ENCODE peak calls at places on chromosome X, in ten cellular contexts. Y is cardiac muscle cell; S is tibial artery; N is body of pancreas; F is tibial nerve; K is esophagus squamous epithelium; Q is sigmoid colon; A is effector memory CD4-positive, alpha-beta T cell; X is GM23248; R is fibroblast of lung. Z is an unnamed sample.

GRCh38 chrX:106481341-106481740 is 130.4 kb upstream of the RADX start:
- DNase-seq in N (peak), R (peak), A (no peak), K (no peak), S (no peak), Q (no peak), X (peak), Y (peak), F (no peak), Z (peak)

GRCh38 chrX:15242899-15243555 is 26.9 kb downstream of the ASB9 start:
- DNase-seq in A (no peak), R (peak), Q (no peak), K (no peak), X (peak), S (no peak), Y (peak), F (no peak), N (peak), Z (peak)

GRCh38 chrX:108036298-108036973 is 8.4 kb upstream of the VSIG1 start:
- DNase-seq in F (no peak), S (no peak), N (peak), R (peak), K (no peak), A (no peak), Q (no peak), X (peak), Y (peak), Z (peak)

GRCh38 chrX:132592880-132593279 is 104.0 kb upstream of the MBNL3 start:
- DNase-seq in Q (no peak), N (peak), S (no peak), Y (peak), R (no peak), A (no peak), X (peak), K (no peak), F (no peak), Z (no peak)

GRCh38 chrX:150573702-150574101 is 5.3 kb downstream of the MTM1 start:
- DNase-seq in X (no peak), F (no peak), N (no peak), Y (no peak), K (no peak), A (no peak), S (no peak), Q (no peak), R (no peak), Z (no peak)

GRCh38 chrX:128051526-128051925 is 677 bp downstream of the ACTRT1 start:
- DNase-seq in K (no peak), N (no peak), Q (peak), F (no peak), R (no peak), A (no peak), X (no peak), S (no peak), Y (no peak), Z (no peak)

GRCh38 chrX:31260351-31260750 is 188.5 kb upstream of the FTHL17 start:
- DNase-seq in R (peak), K (no peak), S (no peak), N (no peak), Q (no peak), A (no peak), F (no peak), X (no peak), Y (peak), Z (no peak)

GRCh38 chrX:82041034-82041433 is 839.1 kb downstream of the SH3BGRL start:
- DNase-seq in Y (no peak), S (no peak), N (no peak), A (no peak), R (no peak), F (no peak), K (no peak), X (no peak), Q (no peak), Z (no peak)

GRCh38 chrX:110003167-110004156 is 548 bp downstream of the TMEM164 start:
- DNase-seq in S (no peak), F (no peak), R (peak), A (no peak), X (peak), Y (peak), Q (peak), K (no peak), N (peak), Z (peak)

GRCh38 chrX:63503541-63503940 is 152.4 kb upstream of the SPIN4 start:
- DNase-seq in Q (no peak), R (peak), X (peak), F (no peak), N (no peak), S (no peak), A (no peak), K (no peak), Y (peak), Z (no peak)

GRCh38 chrX:9231491-9231890 is 197.6 kb upstream of the FAM9B start:
- DNase-seq in S (no peak), Y (no peak), K (no peak), R (peak), X (peak), Q (no peak), N (no peak), A (no peak), F (no peak), Z (no peak)

GRCh38 chrX:120269379-120270035 is 18.9 kb downstream of the ZBTB33 start:
- DNase-seq in F (no peak), X (peak), Y (peak), R (no peak), Q (no peak), N (no peak), A (no peak), S (no peak), K (no peak), Z (no peak)

DNA sequence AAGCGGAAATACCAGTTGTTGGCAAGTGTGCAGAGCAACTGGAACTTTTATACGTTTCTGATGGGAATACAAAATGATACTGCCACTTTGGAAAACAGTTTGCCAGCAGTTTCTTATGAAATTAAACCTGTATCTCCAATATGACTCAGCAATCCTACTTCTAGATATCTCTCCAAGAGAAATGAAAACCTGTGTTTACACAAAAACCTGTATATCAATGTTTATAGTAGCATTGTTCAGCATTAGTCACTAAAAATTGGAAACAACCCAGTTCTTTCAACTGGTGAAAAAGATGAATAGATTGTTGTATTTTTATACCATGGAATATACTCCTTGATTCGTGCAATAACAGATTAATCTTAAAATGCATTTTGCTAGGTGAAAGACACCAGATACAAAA is 26.8 kb downstream of the ATP7A start:
- DNase-seq in K (no peak), X (peak), F (no peak), R (peak), Q (no peak), N (no peak), S (no peak), Y (peak), A (no peak), Z (no peak)
- H3K27ac ChIP-seq in K (peak), X (no peak), F (no peak), R (no peak), Q (no peak), N (peak), S (no peak), Y (no peak), A (no peak), Z (no peak)

GRCh38 chrX:96705905-96706304 is 21.3 kb downstream of the DIAPH2 start:
- DNase-seq in S (no peak), A (no peak), X (no peak), N (no peak), Y (no peak), K (no peak), Q (no peak), R (no peak), F (no peak), Z (no peak)

GRCh38 chrX:96703816-96704215 is 19.2 kb downstream of the DIAPH2 start:
- DNase-seq in F (no peak), X (peak), R (peak), Y (no peak), K (no peak), S (no peak), Q (no peak), A (no peak), N (no peak), Z (no peak)

GRCh38 chrX:96707829-96708228 is 23.2 kb downstream of the DIAPH2 start:
- DNase-seq in R (no peak), Y (no peak), S (no peak), A (no peak), F (no peak), N (no peak), Q (no peak), X (no peak), K (no peak), Z (no peak)

GRCh38 chrX:96703379-96703778 is 18.7 kb downstream of the DIAPH2 start:
- DNase-seq in X (no peak), K (no peak), R (no peak), F (no peak), A (no peak), N (no peak), Q (no peak), S (no peak), Y (no peak), Z (peak)

DNA sequence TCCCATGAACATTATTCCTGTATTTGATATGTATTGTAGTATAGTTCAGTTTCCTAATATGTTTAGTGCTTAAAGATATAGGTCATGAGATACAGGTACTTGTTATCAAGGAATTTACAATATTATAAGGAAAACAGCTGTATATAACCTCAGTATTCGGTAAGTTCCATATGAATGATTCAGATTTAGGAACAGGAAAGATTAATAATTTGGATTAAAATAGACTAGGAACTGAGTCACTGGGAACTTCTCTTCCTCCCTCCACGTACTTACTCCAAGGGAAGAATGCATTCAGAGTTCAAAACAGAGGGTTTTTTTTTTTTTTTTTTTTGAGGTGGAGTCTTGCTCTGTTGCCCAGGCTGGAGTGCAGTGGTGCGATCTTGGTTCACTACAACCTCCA is 20.0 kb downstream of the DIAPH2 start:
- DNase-seq in S (no peak), X (peak), Q (no peak), F (no peak), N (no peak), A (no peak), K (no peak), R (peak), Y (no peak), Z (no peak)
- H3K27ac ChIP-seq in S (no peak), X (peak), Q (no peak), F (no peak), N (no peak), A (no peak), K (no peak), R (peak), Y (no peak), Z (no peak)

DNA sequence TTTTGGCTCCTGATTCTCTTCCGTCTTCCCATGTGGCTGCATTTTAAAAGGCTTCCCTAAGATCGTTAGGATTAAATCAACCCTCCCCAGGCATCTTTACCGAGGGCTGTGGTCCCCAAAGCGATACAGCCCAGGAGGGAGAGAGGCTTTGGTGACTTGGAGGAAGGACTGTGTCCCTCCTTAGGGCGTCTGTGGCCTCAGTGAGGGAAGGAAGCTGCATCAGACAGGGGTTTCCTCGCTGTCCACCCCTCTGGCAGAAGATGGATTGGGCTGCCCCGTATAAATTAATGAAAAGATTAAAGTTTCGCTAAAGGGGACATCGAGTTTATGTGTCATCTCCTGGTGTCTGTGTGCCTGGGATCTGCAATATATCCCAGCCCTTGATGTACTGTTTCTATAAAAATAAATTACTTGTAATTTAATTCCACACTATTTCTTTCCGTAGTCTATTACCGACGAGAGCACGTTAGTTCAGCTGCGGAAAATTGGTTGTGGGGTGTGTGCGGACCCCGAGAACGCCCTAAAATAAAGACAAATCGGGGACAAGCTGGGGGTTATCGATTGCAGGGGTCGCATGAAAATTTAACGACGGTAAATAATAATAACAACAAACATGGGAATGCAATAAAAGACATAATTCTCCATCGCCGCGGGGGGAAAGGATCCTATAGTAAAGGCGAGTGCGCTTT is 6.5 kb downstream of the SHOX start:
- DNase-seq in K (no peak), S (no peak), N (no peak), R (no peak), A (no peak), Y (no peak), Q (no peak), F (no peak), X (no peak), Z (no peak)
- H3K27ac ChIP-seq in K (no peak), S (no peak), N (no peak), R (no peak), A (no peak), Y (no peak), Q (no peak), F (no peak), X (no peak), Z (no peak)

DNA sequence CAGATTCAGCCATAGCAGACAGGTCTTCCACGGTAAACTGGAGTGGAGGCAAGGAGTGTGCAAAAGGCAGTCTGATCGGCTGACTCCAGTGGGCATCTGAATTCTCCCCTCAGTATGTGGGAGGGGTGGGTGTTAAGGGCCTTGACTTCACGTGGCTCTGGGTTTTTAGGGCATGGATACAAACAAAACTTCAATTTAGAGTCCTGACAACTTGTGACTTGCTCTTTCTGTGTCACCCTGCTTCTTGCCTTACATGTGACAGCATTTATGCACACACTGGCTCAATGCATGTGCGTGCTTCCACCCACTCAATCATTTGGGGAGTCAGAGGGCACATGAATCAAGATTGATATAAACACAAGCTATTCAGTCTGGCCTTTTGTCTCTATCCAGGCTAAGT is 17.5 kb downstream of the PLP1 start:
- DNase-seq in X (peak), K (no peak), Q (no peak), F (no peak), A (no peak), R (peak), Y (no peak), S (no peak), N (no peak), Z (no peak)
- H3K27ac ChIP-seq in X (peak), K (no peak), Q (no peak), F (peak), A (no peak), R (peak), Y (no peak), S (no peak), N (no peak), Z (no peak)

GRCh38 chrX:97117572-97117971 is 233.9 kb downstream of the RPA4 start:
- DNase-seq in A (no peak), R (no peak), Q (no peak), K (no peak), F (no peak), X (no peak), Y (no peak), N (no peak), S (no peak), Z (no peak)

GRCh38 chrX:97123001-97123400 is 239.3 kb downstream of the RPA4 start:
- DNase-seq in K (no peak), F (no peak), S (no peak), X (no peak), R (no peak), N (no peak), Y (no peak), Q (no peak), A (no peak), Z (no peak)

GRCh38 chrX:97119474-97120109 is 235.9 kb downstream of the RPA4 start:
- DNase-seq in X (no peak), Q (no peak), N (no peak), K (no peak), A (no peak), R (no peak), S (no peak), F (no peak), Y (no peak), Z (no peak)
- H3K27ac ChIP-seq in X (no peak), Q (no peak), N (no peak), K (no peak), A (no peak), R (no peak), S (no peak), F (no peak), Y (no peak), Z (no peak)

DNA sequence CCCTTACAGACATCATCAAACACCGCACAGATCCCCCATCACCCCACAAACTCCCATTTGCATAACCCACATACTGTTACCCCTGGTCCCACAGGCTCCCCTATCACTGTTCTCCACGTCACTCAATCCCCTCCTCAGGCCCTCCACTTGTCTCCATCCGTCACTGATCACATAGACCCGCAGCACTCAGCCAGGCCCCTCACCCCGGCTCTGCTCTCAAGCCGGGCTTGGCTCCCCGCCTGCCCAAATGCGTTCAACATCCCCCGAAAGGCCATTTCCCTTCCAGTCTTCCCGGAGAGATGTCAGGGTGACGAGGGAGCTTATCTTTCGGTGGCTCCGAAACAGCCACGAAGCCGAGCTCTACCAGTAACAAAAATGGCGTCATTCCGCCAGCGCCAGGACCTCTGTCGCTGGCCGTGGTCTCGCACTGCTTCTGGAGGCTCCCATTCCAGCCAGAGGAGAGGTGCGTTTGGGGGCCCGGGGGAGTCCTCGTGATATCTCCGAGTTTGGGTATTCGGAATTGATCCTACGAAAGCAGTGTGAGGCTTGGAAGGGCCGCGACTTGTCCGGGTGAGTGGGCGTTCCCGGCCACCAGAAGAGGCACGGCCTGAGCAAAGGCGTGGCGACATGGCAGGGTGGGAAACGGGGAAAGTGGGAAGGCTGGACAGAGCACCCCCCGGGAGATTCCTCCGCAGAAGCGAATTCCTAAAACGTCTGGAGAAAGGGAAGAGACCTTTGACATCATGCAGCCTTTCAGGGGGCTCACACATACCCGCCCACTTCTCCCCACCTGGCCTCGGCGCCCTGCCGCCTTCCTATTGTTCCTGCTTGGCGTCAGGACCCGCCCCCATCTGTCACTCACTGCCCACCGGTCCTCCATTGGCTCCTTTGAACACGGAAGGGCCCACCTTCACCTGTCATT is at the start of gene ZNF630:
- DNase-seq in N (peak), X (peak), A (no peak), Q (peak), R (peak), Y (peak), K (peak), F (peak), S (peak), Z (peak)
- H3K27ac ChIP-seq in N (peak), X (no peak), A (peak), Q (peak), R (no peak), Y (peak), K (peak), F (peak), S (peak), Z (no peak)